ENCODE peak calls at places on chromosomes 12 and 14, in five cellular contexts. B is prostate gland, C is ovary, Z is breast epithelium, O is stomach. F is an unnamed sample.

GRCh38 chr12:100797246-100797645 is 2.7 kb downstream of the ANO4 start:
- DNase-seq in Z (no peak), C (no peak), B (no peak), O (no peak), F (no peak)

GRCh38 chr14:79254069-79254775 is 957.1 kb downstream of the DIO2 start:
- DNase-seq in C (no peak), Z (no peak), B (no peak), O (no peak), F (no peak)

GRCh38 chr14:54676822-54677708 is 110.1 kb downstream of the SAMD4A start:
- DNase-seq in Z (no peak), O (no peak), C (peak), B (no peak), F (no peak)

GRCh38 chr14:104359969-104360442 is 219.6 kb upstream of the C14orf180 start:
- DNase-seq in B (no peak), O (no peak), C (no peak), Z (no peak), F (peak)

GRCh38 chr12:560666-561065 is 100.9 kb downstream of the B4GALNT3 start:
- DNase-seq in Z (no peak), O (no peak), B (no peak), C (no peak), F (no peak)

GRCh38 chr14:23186913-23187654 is 3.6 kb upstream of the SLC7A8 start:
- DNase-seq in Z (no peak), C (peak), B (peak), O (peak), F (no peak)

GRCh38 chr14:49870908-49871307 is 18.3 kb upstream of the NEMF start:
- DNase-seq in B (no peak), O (no peak), Z (no peak), C (no peak), F (no peak)

GRCh38 chr14:35342160-35343010 is 50.2 kb downstream of the PSMA6 start:
- DNase-seq in Z (peak), B (peak), C (no peak), O (peak), F (peak)

GRCh38 chr14:102015045-102015685 is 50.8 kb downstream of the DYNC1H1 start:
- DNase-seq in C (no peak), Z (no peak), O (no peak), B (no peak), F (no peak)

GRCh38 chr12:67433393-67434175 is 164.4 kb downstream of the CAND1 start:
- DNase-seq in Z (no peak), O (no peak), C (no peak), B (no peak), F (no peak)

GRCh38 chr14:50397461-50398196 is 948 bp upstream of the CDKL1 start:
- DNase-seq in Z (no peak), B (peak), O (no peak), C (peak), F (no peak)

GRCh38 chr14:75660238-75660629 is 442 bp downstream of the ERG28 start:
- DNase-seq in Z (no peak), C (no peak), O (no peak), B (no peak), F (no peak)

GRCh38 chr12:105740970-105741725 is 397.6 kb downstream of the NUAK1 start:
- DNase-seq in B (peak), C (peak), O (no peak), Z (peak), F (no peak)

GRCh38 chr14:25049559-25050493 is at the start of gene STXBP6:
- DNase-seq in Z (no peak), O (peak), B (peak), C (peak), F (no peak)

GRCh38 chr12:6334940-6335450 is 6.9 kb downstream of the TNFRSF1A start:
- DNase-seq in Z (no peak), B (no peak), C (no peak), O (peak), F (no peak)

GRCh38 chr12:77231548-77231947 is 166.2 kb upstream of the E2F7 start:
- DNase-seq in Z (peak), O (peak), C (peak), B (peak), F (no peak)

GRCh38 chr12:54038260-54038759 is 5.5 kb downstream of the HOXC5 start:
- DNase-seq in Z (no peak), C (peak), O (no peak), B (no peak), F (no peak)

GRCh38 chr14:24074625-24075484 is 3.5 kb downstream of the CPNE6 start:
- DNase-seq in C (no peak), O (peak), Z (no peak), B (no peak), F (no peak)

GRCh38 chr12:111093428-111094142 is 173.2 kb upstream of the MYL2 start:
- DNase-seq in O (no peak), C (no peak), Z (no peak), B (peak), F (peak)

GRCh38 chr12:122851820-122852219 is 16.6 kb downstream of the HIP1R start:
- DNase-seq in Z (no peak), O (no peak), B (no peak), C (no peak), F (no peak)

GRCh38 chr12:114655934-114656697 is 27.9 kb downstream of the TBX3 start:
- DNase-seq in O (no peak), B (peak), C (peak), Z (no peak), F (no peak)

GRCh38 chr12:11731042-11731357 is 81.5 kb downstream of the ETV6 start:
- DNase-seq in Z (no peak), O (no peak), B (no peak), C (no peak), F (no peak)

GRCh38 chr14:99245541-99246511 is 26.2 kb downstream of the BCL11B start:
- DNase-seq in O (no peak), C (no peak), Z (no peak), B (no peak), F (no peak)
- H3K27ac ChIP-seq in O (no peak), C (no peak), Z (peak), B (peak), F (peak)

GRCh38 chr12:57459055-57459749 is 383 bp upstream of the GLI1 start:
- DNase-seq in C (peak), Z (peak), O (peak), B (peak), F (peak)
- TF ChIP-seq POLR2A in C (peak), Z (no peak), O (no peak), B (peak), F (no peak)

GRCh38 chr12:64665506-64665905 is 55.2 kb downstream of the RASSF3 start:
- DNase-seq in C (no peak), B (no peak), O (no peak), Z (no peak), F (peak)
- H3K27ac ChIP-seq in C (peak), B (no peak), O (peak), Z (peak), F (peak)

DNA sequence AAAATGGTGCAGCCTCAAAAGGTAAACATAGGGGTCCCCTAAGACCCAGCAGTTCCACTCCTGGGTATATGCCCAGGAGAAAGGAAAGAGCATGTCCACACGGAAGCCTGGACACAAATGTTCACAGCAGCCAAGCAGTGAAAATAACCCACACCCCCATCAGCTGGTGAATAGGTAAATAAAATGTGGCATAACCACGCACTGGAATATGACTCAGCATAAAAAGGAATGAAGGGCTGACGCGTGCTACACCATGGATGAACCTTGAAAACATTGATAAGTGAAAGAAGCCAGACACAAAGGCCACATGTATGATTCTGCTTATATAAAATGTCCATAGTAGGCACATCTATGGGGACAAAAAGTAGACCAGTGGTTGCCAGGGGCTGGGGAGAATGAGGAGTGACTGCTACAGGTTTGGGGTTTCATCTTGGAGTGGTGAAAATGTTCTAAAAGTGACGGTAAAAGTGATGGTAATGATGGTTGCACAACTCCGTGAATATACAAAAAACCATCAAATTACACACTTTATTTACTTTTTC is 3.8 kb upstream of the SCARB1 start:
- DNase-seq in Z (no peak), C (no peak), O (peak), B (no peak), F (no peak)
- TF ChIP-seq POLR2A in Z (no peak), C (no peak), O (no peak), B (no peak), F (no peak)

DNA sequence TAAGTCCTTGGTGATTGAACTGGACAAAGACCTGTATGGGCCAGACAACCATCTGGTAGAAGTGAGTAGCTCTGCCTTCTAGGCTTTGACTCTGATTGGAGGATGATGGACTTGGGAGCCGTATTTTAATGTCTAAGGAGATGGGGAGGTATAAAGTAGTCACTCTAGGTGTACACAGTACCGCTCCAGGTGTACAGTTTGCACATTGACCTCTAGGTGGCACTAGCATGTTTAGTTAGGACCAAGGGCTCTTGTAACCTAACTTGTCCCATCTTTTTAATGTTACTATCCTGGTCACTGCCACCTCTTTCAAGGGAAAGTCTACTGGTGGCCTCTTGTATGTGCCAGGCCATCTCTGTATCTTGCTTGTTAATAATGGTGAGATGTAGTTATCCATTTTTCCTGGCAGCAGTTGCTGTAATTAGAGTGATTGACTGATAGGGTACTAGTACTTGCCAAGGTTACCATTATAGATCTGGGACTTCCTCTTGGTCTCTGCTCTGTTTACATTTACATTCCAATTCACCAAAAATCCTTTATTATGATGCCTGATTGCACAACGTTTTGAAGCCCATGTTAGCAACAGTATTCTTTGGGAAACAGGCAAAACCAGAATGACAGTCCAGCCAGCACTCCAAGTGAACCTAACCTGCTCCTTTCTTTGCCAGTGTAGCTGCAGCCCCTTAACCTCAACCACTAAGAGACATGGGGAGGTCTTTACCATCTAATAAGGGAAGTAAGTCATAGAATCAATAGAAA is 3.6 kb downstream of the SMARCD1 start:
- DNase-seq in Z (peak), O (peak), B (peak), C (peak), F (no peak)
- H3K27ac ChIP-seq in Z (peak), O (no peak), B (no peak), C (no peak), F (no peak)

GRCh38 chr12:118842753-118843335 is 138.5 kb upstream of the SRRM4 start:
- DNase-seq in O (no peak), Z (no peak), C (no peak), B (no peak), F (no peak)
- TF ChIP-seq POLR2A in O (no peak), Z (no peak), C (no peak), B (no peak), F (no peak)

DNA sequence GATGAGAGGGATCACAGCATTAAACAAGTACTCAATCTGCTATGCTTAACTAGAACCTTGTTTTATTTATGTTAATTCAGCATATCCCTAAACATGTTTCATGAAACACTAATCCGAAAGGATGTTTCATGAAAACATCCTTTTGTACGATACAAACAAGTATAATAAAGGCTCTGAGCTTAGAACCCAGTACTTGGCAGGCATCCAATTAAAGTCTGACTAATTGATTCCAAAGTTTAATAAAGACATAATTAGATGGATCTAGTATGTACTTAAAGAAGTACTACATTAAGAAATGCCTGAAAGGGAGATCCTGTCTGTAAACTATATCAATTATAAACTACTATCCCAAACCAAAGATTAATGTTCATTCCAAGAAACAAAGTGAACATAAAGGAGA is 51.8 kb downstream of the SCAF11 start:
- DNase-seq in Z (no peak), O (no peak), C (no peak), B (no peak), F (no peak)
- H3K27ac ChIP-seq in Z (no peak), O (no peak), C (no peak), B (no peak), F (no peak)

DNA sequence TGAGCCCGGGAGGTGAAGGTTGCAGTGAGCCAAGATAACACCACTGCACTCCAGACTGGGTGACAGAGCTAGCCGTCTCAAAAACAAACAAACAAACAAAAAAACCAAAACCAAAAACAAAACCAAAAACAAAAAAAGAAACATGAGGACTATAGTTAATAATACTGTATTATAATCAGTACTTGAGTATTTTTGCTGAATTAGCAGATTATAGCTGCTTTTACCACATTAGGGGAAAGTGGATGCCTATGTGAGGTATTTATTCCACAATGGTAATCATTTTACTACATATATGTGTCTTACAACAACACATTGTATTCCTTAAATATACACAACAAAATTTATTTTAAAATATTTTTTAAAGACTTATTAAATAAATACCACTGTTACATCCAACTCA is 101.4 kb upstream of the PPP4R3A start:
- DNase-seq in Z (no peak), C (no peak), B (no peak), O (no peak), F (no peak)
- TF ChIP-seq POLR2A in Z (no peak), C (no peak), B (no peak), O (no peak), F (no peak)

GRCh38 chr14:69854598-69854997 is 24.6 kb upstream of the SMOC1 start:
- DNase-seq in C (no peak), Z (no peak), O (no peak), B (no peak), F (no peak)

GRCh38 chr14:69855180-69855817 is 23.9 kb upstream of the SMOC1 start:
- DNase-seq in B (no peak), O (no peak), C (no peak), Z (no peak), F (no peak)

GRCh38 chr14:69853774-69854173 is 25.4 kb upstream of the SMOC1 start:
- DNase-seq in C (no peak), O (no peak), B (no peak), Z (no peak), F (no peak)

GRCh38 chr14:69850736-69851112 is 28.5 kb upstream of the SMOC1 start:
- DNase-seq in O (no peak), B (no peak), C (no peak), Z (no peak), F (no peak)

GRCh38 chr14:69852897-69853296 is 26.3 kb upstream of the SMOC1 start:
- DNase-seq in B (no peak), C (no peak), O (no peak), Z (no peak), F (no peak)
- H3K27ac ChIP-seq in B (no peak), C (no peak), O (no peak), Z (no peak), F (no peak)

DNA sequence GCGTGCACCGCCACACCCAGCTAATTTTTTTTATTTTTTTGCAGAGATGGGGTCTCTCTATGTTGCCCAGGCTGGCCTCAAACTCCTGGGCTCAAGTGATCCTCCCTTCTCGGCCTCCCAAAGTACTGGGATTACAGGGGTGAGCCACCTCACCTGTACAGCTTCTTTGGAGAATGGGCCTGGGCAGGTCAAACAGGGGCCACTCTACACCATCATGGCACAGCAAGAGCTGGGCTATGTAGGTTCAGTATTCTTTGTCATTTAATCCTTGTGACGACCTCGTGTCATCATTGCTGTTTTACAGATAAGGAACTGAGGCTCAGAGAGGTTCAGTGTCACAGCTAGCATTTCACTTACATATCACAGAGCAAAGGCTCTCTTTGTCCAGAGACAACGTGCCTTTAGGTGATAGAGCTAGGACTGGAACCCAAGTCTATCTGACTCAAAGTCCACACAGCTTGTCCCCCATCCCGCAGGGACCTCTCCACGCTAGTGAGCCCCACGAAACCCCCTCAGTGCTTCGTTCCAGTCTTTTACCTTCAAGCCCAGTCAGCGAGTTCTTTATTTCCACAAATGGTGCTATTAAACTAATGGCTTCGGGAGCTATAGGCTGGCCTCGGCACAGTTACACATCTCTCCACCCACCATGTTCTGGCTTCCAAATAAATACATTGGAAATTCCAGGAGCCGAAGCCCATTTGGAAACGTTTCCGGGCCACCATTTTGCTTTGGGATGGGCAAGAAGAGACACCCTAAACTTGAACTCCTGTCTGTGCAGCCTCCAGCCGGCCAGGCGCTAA is 701 bp upstream of the MAP1LC3B2 start:
- DNase-seq in Z (no peak), C (no peak), O (no peak), B (no peak), F (no peak)
- TF ChIP-seq POLR2A in Z (no peak), C (no peak), O (no peak), B (no peak), F (no peak)

F was measured in Peyer's patch.